ENCODE peak calls at places on chromosome 18, in four cellular contexts. S, A, L and N are unnamed samples.
A peak's percentile ranks its signal among the peaks of the same experiment; 100 is the strongest.

GRCh38 chr18:25005602-25006375 is 346.2 kb downstream of the ZNF521 start:
- DNase-seq in L (no peak), A (peak; percentile 55), S (peak; percentile 49), N (no peak)

GRCh38 chr18:27860701-27861107 is 316.2 kb downstream of the CDH2 start:
- DNase-seq in A (no peak), S (peak; percentile 2), L (peak; percentile 85), N (no peak)

GRCh38 chr18:69402219-69402989 is 1.7 kb downstream of the DOK6 start:
- DNase-seq in A (peak; percentile 17), L (no peak), S (no peak), N (peak; percentile 18)

GRCh38 chr18:74219056-74219455 is 70.7 kb downstream of the TIMM21 start:
- DNase-seq in L (no peak), S (no peak), A (no peak), N (no peak)

GRCh38 chr18:60235164-60235563 is 137.4 kb downstream of the MC4R start:
- DNase-seq in A (no peak), L (no peak), S (no peak), N (no peak)

GRCh38 chr18:4399929-4400328 is 55.2 kb downstream of the DLGAP1 start:
- DNase-seq in L (peak; percentile 44), A (no peak), S (no peak), N (no peak)

GRCh38 chr18:27735117-27735516 is 441.8 kb downstream of the CDH2 start:
- DNase-seq in A (no peak), S (no peak), L (no peak), N (no peak)

GRCh38 chr18:49944681-49945080 is 131.3 kb upstream of the ACAA2 start:
- DNase-seq in S (peak; percentile 7), L (no peak), A (peak; percentile 21), N (no peak)

DNA sequence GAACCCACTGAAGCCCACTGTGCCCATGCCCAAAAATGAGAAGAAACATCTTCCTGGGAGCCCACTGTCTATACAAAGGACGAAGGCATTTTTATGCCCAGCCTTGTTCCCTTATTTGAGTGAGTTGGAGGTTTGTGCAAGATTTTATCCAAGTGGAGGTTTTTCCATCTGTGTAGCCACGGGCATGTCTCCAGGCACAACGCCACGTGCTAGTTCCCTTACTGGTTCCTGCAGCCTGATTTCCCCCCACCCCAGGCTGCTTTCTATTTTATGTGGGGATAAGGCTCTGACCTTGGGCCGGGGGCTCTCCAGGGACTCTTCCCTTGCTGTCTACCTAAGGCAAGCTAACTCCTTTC is 22.2 kb upstream of the TXNL4A start:
- DNase-seq in L (no peak), A (peak; percentile 5), S (no peak), N (no peak)
- H3K27me3 ChIP-seq in L (no peaks in the 10 kb centered on the region), A (no peaks in the 10 kb centered on the region), S (no peaks in the 10 kb centered on the region), N (no peaks in the 10 kb centered on the region)

DNA sequence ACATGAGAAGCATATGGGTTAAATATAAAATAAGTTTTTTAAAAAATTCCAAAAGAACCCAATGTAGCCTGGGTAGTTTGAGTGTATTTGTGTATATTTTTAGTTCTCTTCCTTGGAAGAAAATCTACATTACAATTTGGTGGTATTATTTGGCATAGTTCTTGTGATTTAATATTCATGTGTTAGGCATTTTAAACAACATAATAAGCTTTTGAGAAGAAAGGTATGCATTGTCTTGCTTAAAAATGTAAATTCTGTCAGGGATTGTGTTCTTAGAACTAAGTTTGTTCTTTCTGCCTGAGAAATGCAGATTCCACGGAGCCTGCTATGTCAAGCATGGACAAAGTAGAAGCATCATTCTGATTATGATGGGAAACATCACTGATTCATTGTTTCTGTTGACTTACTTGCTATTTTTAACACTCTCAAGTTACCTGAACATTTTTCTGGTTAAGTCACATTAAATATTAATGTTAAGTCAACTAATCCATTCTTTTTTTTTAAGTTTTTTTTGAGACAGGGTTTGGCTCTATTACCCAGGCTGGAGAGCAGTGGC is 49.4 kb downstream of the TNFRSF11A start:
- DNase-seq in A (no peak), S (no peak), L (no peak), N (no peak)
- H3K27ac ChIP-seq in A (no peak overlapping the region), S (no peak overlapping the region), L (no peak overlapping the region), N (no peak overlapping the region)

DNA sequence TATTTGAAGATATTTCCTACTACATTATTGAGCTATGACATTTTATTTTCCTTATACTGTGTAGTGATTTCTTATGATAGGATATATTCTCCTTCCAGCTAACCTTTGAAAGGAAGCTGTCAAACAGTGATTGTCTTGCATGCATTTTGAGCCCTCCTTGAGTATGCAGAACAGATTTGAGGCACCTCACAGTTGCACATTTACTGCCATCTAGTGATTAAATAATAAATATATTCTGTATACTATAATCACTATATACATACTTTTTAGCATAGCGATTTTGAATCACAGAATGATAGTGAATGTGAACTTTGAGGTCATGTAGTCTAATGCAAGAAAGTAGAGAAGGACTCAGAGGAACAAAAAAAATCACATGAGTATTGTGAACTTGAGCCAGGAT is 268.4 kb upstream of the CDH19 start:
- DNase-seq in S (no peak), L (peak; percentile 15), A (no peak), N (no peak)
- TF ChIP-seq CTCF in S (no peak), L (peak; percentile 19), A (peak; percentile 19), N (no peak)

GRCh38 chr18:13451661-13452447 is 233.3 kb downstream of the LDLRAD4 start:
- DNase-seq in L (no peak), A (peak; percentile 39), S (no peak), N (no peak)

GRCh38 chr18:13449651-13450050 is 231.1 kb downstream of the LDLRAD4 start:
- DNase-seq in A (no peak), S (no peak), L (no peak), N (no peak)

GRCh38 chr18:13452448-13452811 is 233.9 kb downstream of the LDLRAD4 start:
- DNase-seq in L (no peak), S (peak; percentile 14), A (peak; percentile 66), N (no peak)

GRCh38 chr18:13451208-13451530 is 232.6 kb downstream of the LDLRAD4 start:
- DNase-seq in S (no peak), L (no peak), A (no peak), N (no peak)

DNA sequence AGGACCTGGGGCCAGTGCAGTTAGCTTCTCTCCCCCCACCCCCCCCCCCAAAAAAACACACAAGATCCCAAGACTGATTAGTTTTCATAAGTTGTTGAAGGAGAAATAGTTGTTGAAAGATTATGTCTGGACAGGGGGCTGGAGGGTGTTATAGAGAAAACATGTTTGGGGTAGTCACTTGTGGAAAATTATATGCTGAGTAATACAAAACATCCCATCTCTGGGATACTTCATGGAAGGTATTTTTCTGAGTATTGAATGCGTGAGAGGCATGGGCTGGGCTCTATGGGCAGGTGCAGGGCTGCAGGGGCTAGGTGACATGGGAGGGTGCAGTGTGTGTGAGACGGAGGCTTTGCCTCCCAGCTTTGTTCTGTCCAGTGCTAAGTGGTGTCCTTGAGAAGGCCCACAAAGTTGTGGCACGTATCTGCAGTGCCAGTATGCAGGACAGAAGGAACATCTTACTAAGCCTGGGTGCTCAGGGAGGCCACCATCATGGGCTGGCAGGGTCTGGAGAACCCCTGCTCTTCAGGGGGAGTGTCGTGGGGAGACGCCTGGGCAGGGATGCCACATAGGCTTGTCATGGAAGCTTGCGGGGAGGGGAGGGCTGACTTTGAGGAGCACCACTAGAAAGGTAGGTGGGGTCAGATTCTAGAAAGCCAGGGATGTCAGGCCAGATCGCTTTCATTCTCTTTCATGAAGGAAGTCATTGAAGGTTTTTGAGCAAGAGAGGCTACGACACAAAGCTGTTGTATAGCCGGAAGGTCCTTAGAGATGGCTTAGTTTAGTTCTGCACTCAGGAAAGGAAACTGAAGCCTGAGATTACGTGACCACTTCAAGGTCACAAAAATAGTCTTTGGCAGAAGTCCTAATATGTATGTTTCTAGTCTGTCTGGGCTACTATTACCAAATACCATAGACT is 232.0 kb downstream of the LDLRAD4 start:
- DNase-seq in A (no peak), L (peak; percentile 13), S (no peak), N (no peak)
- H3K27me3 ChIP-seq in A (no peaks in the 10 kb centered on the region), L (no peaks in the 10 kb centered on the region), S (peaks cover 5% of the 10 kb centered on the region), N (no peaks in the 10 kb centered on the region)

DNA sequence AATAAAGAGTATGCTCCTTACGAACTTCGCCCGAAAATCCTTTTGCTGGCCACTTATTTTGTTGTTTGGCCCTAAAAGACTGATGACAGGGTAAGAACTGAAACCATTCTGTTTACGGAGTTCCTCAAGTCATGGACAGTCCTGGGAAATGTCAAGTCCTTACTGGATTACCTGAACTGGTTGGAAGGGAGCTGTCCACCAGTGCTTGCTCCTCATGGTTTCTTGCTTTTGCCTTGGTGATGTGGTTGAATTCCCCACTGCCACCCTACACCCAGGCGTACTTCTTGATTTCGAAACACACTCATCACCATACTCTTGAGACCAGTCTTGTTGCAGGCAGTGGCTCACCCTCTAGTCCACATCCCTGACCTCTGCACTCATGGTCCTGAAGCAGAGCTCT is 49.1 kb upstream of the CHMP1B start:
- DNase-seq in S (no peak), A (no peak), L (no peak), N (no peak)
- H3K27ac ChIP-seq in S (no peak overlapping the region), A (no peak overlapping the region), L (no peak overlapping the region), N (no peak overlapping the region)

GRCh38 chr18:12604445-12605007 is 53.4 kb downstream of the SPIRE1 start:
- DNase-seq in S (no peak), L (no peak), A (no peak), N (no peak)
- TF ChIP-seq CTCF in S (peak; percentile 9), L (no peak), A (no peak), N (peak; percentile 12)

DNA sequence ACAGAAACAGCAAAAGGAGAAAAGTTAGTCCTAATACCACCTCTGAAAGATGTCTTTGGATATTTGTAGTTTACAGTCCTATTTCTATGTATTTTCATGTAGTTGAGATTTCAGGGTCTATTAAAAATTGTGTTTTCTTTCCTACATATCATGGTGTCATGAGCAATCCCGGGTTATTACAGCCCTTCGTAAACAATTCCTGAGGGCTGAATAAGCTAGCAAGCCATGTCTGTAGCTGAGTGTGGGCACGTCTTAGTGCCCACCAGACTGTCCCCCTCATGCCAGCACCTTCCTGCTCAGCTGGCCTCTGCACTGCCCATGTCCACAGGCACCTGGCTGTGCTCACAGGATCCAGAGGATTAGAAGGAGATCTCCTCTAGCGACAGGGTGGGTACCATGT is 60.6 kb downstream of the CTIF start:
- DNase-seq in S (peak; percentile 55), L (no peak), A (no peak), N (no peak)
- H3K27me3 ChIP-seq in S (no peaks in the 10 kb centered on the region), L (no peaks in the 10 kb centered on the region), A (no peaks in the 10 kb centered on the region), N (no peaks in the 10 kb centered on the region)

GRCh38 chr18:48218285-48219022 is 190.7 kb downstream of the ZBTB7C start:
- DNase-seq in L (no peak), S (no peak), A (no peak), N (no peak)

GRCh38 chr18:48219429-48220145 is 189.6 kb downstream of the ZBTB7C start:
- DNase-seq in S (no peak), L (no peak), A (no peak), N (no peak)

GRCh38 chr18:48215876-48216638 is 193.1 kb downstream of the ZBTB7C start:
- DNase-seq in S (no peak), L (no peak), A (peak; percentile 61), N (no peak)

GRCh38 chr18:48216639-48217280 is 192.4 kb downstream of the ZBTB7C start:
- DNase-seq in S (no peak), A (peak; percentile 72), L (no peak), N (no peak)

GRCh38 chr18:48217306-48218250 is 191.6 kb downstream of the ZBTB7C start:
- DNase-seq in L (no peak), A (peak; percentile 90), S (no peak), N (peak; percentile 33)
- H3K27ac ChIP-seq in L (no peak overlapping the region), A (peak overlapping the region; percentile 82), S (no peak overlapping the region), N (no peak overlapping the region)

GRCh38 chr18:37309059-37309458 is 256.5 kb downstream of the CELF4 start:
- DNase-seq in L (no peak), A (no peak), S (no peak), N (peak; percentile 24)
- TF ChIP-seq CTCF in L (no peak), A (no peak), S (no peak), N (no peak)

GRCh38 chr18:36620801-36621200 is 208.0 kb downstream of the TPGS2 start:
- DNase-seq in A (no peak), L (no peak), S (no peak), N (no peak)
- H3K27me3 ChIP-seq in A (no peaks in the 10 kb centered on the region), L (no peaks in the 10 kb centered on the region), S (no peaks in the 10 kb centered on the region), N (no peaks in the 10 kb centered on the region)